ENCODE peak calls at places on chromosomes 13 and 19, in five cellular contexts. P, G, T, K and B are unnamed samples.

GRCh38 chr13:109682534-109683244 is 103.7 kb downstream of the IRS2 start:
- DNase-seq in P (no peak), G (no peak), T (no peak), K (no peak), B (no peak)

GRCh38 chr13:98918771-98919170 is 59.1 kb downstream of the DOCK9 start:
- DNase-seq in P (no peak), G (no peak), T (no peak), K (no peak), B (no peak)

GRCh38 chr13:101977475-101977874 is 424.4 kb downstream of the FGF14 start:
- DNase-seq in P (no peak), G (no peak), T (no peak), K (no peak), B (no peak)

GRCh38 chr13:39510296-39510695 is 92.7 kb downstream of the LHFPL6 start:
- DNase-seq in P (no peak), G (no peak), T (no peak), K (no peak), B (no peak)

GRCh38 chr19:1962674-1963073 is 21.7 kb downstream of the CSNK1G2 start:
- DNase-seq in P (no peak), G (no peak), T (no peak), K (no peak), B (no peak)

GRCh38 chr19:5957132-5957531 is 20.8 kb downstream of the RANBP3 start:
- DNase-seq in P (no peak), G (no peak), T (no peak), K (no peak), B (no peak)

GRCh38 chr13:88263808-88264207 is 592.6 kb downstream of the SLITRK5 start:
- DNase-seq in P (no peak), G (no peak), T (no peak), K (no peak), B (no peak)

GRCh38 chr19:14051980-14052379 is 9.9 kb downstream of the PALM3 start:
- DNase-seq in P (no peak), G (no peak), T (no peak), K (no peak), B (no peak)

GRCh38 chr19:18915639-18916038 is 3.5 kb downstream of the COPE start:
- DNase-seq in P (no peak), G (no peak), T (no peak), K (no peak), B (no peak)

GRCh38 chr13:104286566-104287290 is 1220.5 kb upstream of the SLC10A2 start:
- DNase-seq in P (no peak), G (no peak), T (no peak), K (no peak), B (no peak)

GRCh38 chr19:38667552-38668205 is 20.2 kb downstream of the ACTN4 start:
- DNase-seq in P (no peak), G (no peak), T (no peak), K (no peak), B (peak)

GRCh38 chr19:39850892-39851291 is 4.7 kb upstream of the FBL start:
- DNase-seq in P (no peak), G (no peak), T (no peak), K (no peak), B (no peak)

GRCh38 chr19:3029070-3029923 is at the start of gene TLE2:
- DNase-seq in P (no peak), G (no peak), T (no peak), K (no peak), B (no peak)

GRCh38 chr13:40352385-40352778 is 314.1 kb downstream of the FOXO1 start:
- DNase-seq in P (no peak), G (peak), T (no peak), K (peak), B (no peak)

GRCh38 chr19:45632468-45633196 is 6.6 kb downstream of the EML2 start:
- DNase-seq in P (peak), G (peak), T (peak), K (peak), B (peak)

GRCh38 chr13:45417790-45418534 is at the start of gene SLC25A30:
- DNase-seq in P (peak), G (peak), T (peak), K (peak), B (peak)

GRCh38 chr19:6423499-6424189 is 967 bp downstream of the KHSRP start:
- DNase-seq in P (no peak), G (no peak), T (no peak), K (no peak), B (no peak)

DNA sequence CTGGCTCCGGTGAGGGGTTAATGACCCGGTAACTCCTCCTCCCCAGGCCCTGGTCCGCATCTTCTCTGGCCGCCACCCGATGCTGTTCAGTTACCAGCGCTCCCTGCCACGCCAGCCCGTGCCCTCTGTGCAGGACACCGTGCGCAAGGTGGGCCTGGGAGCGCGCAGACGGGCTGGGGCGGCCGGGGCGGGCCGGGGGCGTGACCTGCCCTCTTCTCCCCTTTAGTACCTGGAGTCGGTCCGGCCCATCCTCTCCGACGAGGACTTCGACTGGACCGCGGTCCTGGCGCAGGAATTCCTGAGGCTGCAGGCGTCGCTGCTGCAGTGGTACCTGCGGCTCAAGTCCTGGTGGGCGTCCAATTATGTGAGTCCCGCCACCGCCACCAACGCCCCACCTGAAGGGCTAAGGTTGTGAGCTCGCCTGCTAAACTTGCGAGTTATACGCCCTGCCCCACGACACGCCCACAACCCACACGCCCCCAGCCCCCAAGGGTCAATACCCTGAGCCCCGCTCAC is 10.4 kb downstream of the CPT1C start:
- DNase-seq in P (no peak), G (no peak), T (no peak), K (no peak), B (no peak)
- H3K4me3 ChIP-seq in P (no peak), G (no peak), T (no peak), K (no peak), B (no peak)

GRCh38 chr19:56837892-56838679 is 2.4 kb downstream of the PEG3 start:
- DNase-seq in P (peak), G (peak), T (peak), K (peak), B (peak)
- TF ChIP-seq CTCF in P (peak), G (peak), T (peak), K (peak), B (peak)

GRCh38 chr13:20294497-20294896 is 62.4 kb upstream of the GJB6 start:
- DNase-seq in P (no peak), G (no peak), T (no peak), K (no peak), B (no peak)
- H3K4me3 ChIP-seq in P (no peak), G (no peak), T (no peak), K (no peak), B (no peak)

GRCh38 chr19:42542791-42543190 is 14.5 kb upstream of the CEACAM1 start:
- DNase-seq in P (no peak), G (no peak), T (no peak), K (no peak), B (no peak)

GRCh38 chr19:42540071-42540553 is 11.8 kb upstream of the CEACAM1 start:
- DNase-seq in P (no peak), G (no peak), T (no peak), K (no peak), B (no peak)

GRCh38 chr19:42544146-42544545 is 15.9 kb upstream of the CEACAM1 start:
- DNase-seq in P (no peak), G (no peak), T (no peak), K (no peak), B (no peak)

GRCh38 chr19:42538841-42539709 is 10.8 kb upstream of the CEACAM1 start:
- DNase-seq in P (no peak), G (no peak), T (no peak), K (no peak), B (no peak)
- TF ChIP-seq CTCF in P (no peak), G (no peak), T (no peak), K (no peak), B (no peak)